ENCODE peak calls at places on chromosome 18, in seven cellular contexts. F is kidney epithelial cell, V is astrocyte of the cerebellum, Z is GM12865, W is right cardiac atrium, Y is EL, A is omental fat pad. H is an unnamed sample.

GRCh38 chr18:25423760-25424159 is 71.8 kb upstream of the ZNF521 start:
- DNase-seq in F (no peak), A (no peak), Z (no peak), Y (no peak), W (no peak), V (no peak), H (no peak)

GRCh38 chr18:11019295-11019694 is 130.1 kb downstream of the PIEZO2 start:
- DNase-seq in V (no peak), A (no peak), F (no peak), W (no peak), Y (no peak), Z (peak), H (no peak)

GRCh38 chr18:40019797-40020392 is 1935.1 kb upstream of the PIK3C3 start:
- DNase-seq in Y (no peak), F (no peak), W (no peak), V (no peak), Z (no peak), A (no peak), H (no peak)

GRCh38 chr18:34018358-34018757 is 206.4 kb downstream of the NOL4 start:
- DNase-seq in Y (no peak), W (no peak), F (no peak), V (no peak), Z (no peak), A (no peak), H (no peak)

GRCh38 chr18:57286949-57287348 is 65.4 kb upstream of the ST8SIA3 start:
- DNase-seq in W (no peak), A (no peak), Z (peak), F (no peak), V (no peak), Y (no peak), H (no peak)

GRCh38 chr18:22185298-22185697 is 15.9 kb downstream of the GATA6 start:
- DNase-seq in W (peak), A (no peak), V (no peak), Y (no peak), F (no peak), Z (no peak), H (no peak)

GRCh38 chr18:79926306-79926705 is 25.1 kb downstream of the SLC66A2 start:
- DNase-seq in V (no peak), Y (no peak), F (no peak), Z (no peak), W (no peak), A (peak), H (no peak)

GRCh38 chr18:22106536-22107292 is 62.7 kb upstream of the GATA6 start:
- DNase-seq in V (no peak), W (no peak), F (peak), A (no peak), Y (peak), Z (no peak), H (no peak)

GRCh38 chr18:45617284-45617683 is 2.0 kb downstream of the SLC14A2 start:
- DNase-seq in F (no peak), Y (peak), W (peak), V (peak), A (peak), Z (no peak), H (no peak)

GRCh38 chr18:3723554-3723953 is 273.6 kb downstream of the TGIF1 start:
- DNase-seq in Z (no peak), V (no peak), F (no peak), Y (no peak), W (no peak), A (no peak), H (no peak)

GRCh38 chr18:31942301-31942998 is 478 bp downstream of the TRAPPC8 start:
- DNase-seq in F (no peak), Y (peak), W (peak), Z (peak), A (peak), V (no peak), H (no peak)

GRCh38 chr18:51211552-51211951 is 14.1 kb upstream of the MEX3C start:
- DNase-seq in W (peak), A (no peak), Y (peak), F (peak), Z (peak), V (peak), H (no peak)

GRCh38 chr18:74834424-74835309 is 237.0 kb downstream of the ZNF407 start:
- DNase-seq in F (no peak), W (no peak), Y (no peak), Z (no peak), A (no peak), V (no peak), H (no peak)

GRCh38 chr18:26863122-26863879 is 2.2 kb downstream of the AQP4 start:
- DNase-seq in V (no peak), Y (no peak), F (no peak), A (no peak), W (peak), Z (no peak), H (no peak)

GRCh38 chr18:47420130-47420529 is 168.7 kb upstream of the SKOR2 start:
- DNase-seq in F (no peak), Z (peak), A (no peak), W (no peak), Y (no peak), V (no peak), H (no peak)

GRCh38 chr18:49052891-49053644 is 102.3 kb upstream of the SMAD7 start:
- DNase-seq in V (peak), Y (peak), F (peak), Z (peak), A (no peak), W (no peak), H (no peak)

GRCh38 chr18:495452-495851 is 5.0 kb downstream of the COLEC12 start:
- DNase-seq in Z (no peak), W (no peak), F (no peak), V (no peak), Y (no peak), A (no peak), H (no peak)

GRCh38 chr18:64110692-64111480 is 38.0 kb downstream of the LINC00305 start:
- DNase-seq in V (no peak), Z (no peak), Y (peak), F (no peak), A (no peak), W (no peak), H (peak)

GRCh38 chr18:76363451-76364120 is 131.5 kb downstream of the ZNF516 start:
- DNase-seq in Z (no peak), W (no peak), Y (peak), F (no peak), V (no peak), A (no peak), H (no peak)

GRCh38 chr18:28127763-28128737 is 48.9 kb downstream of the CDH2 start:
- DNase-seq in Y (peak), V (no peak), A (no peak), Z (no peak), F (no peak), W (no peak), H (no peak)

GRCh38 chr18:47150824-47151366 is 595 bp upstream of the HDHD2 start:
- DNase-seq in W (no peak), V (no peak), Y (no peak), Z (no peak), A (no peak), F (no peak), H (no peak)

GRCh38 chr18:76821356-76821874 is 942 bp upstream of the ZNF236 start:
- DNase-seq in Z (no peak), A (no peak), Y (no peak), V (no peak), W (no peak), F (no peak), H (no peak)

GRCh38 chr18:2909431-2910140 is 62.8 kb downstream of the EMILIN2 start:
- DNase-seq in A (no peak), Z (no peak), F (no peak), V (no peak), W (no peak), Y (no peak), H (no peak)

GRCh38 chr18:49754866-49755265 is 58.5 kb downstream of the ACAA2 start:
- DNase-seq in F (peak), Z (no peak), A (no peak), W (no peak), Y (no peak), V (no peak), H (no peak)

H was measured in NCI-H1417 treated with DMSO at 0.1 percent for 48 hours.